ENCODE peak calls at places on chromosomes 11 and 22, in six cellular contexts. L is tibial nerve, E is prostate gland, T is ovary, A is transverse colon, N is heart left ventricle. W is an unnamed sample. For H3K4me1, H3K36me3 and H3K9me3, the result is how much of the 10 kb centered on the place peaks cover.

GRCh38 chr22:41976070-41976901 is 7.0 kb downstream of the SEPTIN3 start:
- DNase-seq in E (peak), T (no peak), A (peak), N (peak), L (no peak), W (no peak)

GRCh38 chr11:111982019-111982464 is 43.2 kb upstream of the DLAT start:
- DNase-seq in E (peak), T (peak), N (no peak), A (peak), L (peak), W (peak)

GRCh38 chr11:96113100-96113710 is 189.3 kb upstream of the MTMR2 start:
- DNase-seq in T (no peak), E (no peak), N (no peak), L (no peak), A (no peak), W (no peak)

GRCh38 chr22:49969751-49970527 is 9.4 kb downstream of the PIM3 start:
- DNase-seq in T (peak), N (peak), L (no peak), A (no peak), E (no peak), W (peak)

GRCh38 chr11:56849852-56850251 is 101.4 kb upstream of the OR9G4 start:
- DNase-seq in A (no peak), T (no peak), E (no peak), N (no peak), L (no peak), W (no peak)

GRCh38 chr11:63768232-63769043 is at the start of gene ZFTA:
- DNase-seq in N (peak), T (peak), L (peak), E (peak), A (peak), W (no peak)

GRCh38 chr11:14567064-14567651 is 47.0 kb upstream of the PSMA1 start:
- DNase-seq in L (no peak), N (no peak), A (no peak), T (no peak), E (no peak), W (no peak)

GRCh38 chr22:45903355-45904149 is 73.4 kb downstream of the WNT7B start:
- DNase-seq in N (no peak), T (no peak), E (peak), L (no peak), A (no peak), W (peak)

GRCh38 chr11:65113361-65113756 is 1.7 kb downstream of the TM7SF2 start:
- DNase-seq in T (peak), E (no peak), A (no peak), L (no peak), N (no peak), W (no peak)

GRCh38 chr22:29393019-29393608 is 4.7 kb upstream of the AP1B1 start:
- DNase-seq in T (no peak), A (no peak), E (no peak), L (no peak), N (no peak), W (no peak)

GRCh38 chr11:66842896-66843775 is at the start of gene RCE1:
- DNase-seq in T (peak), N (peak), A (peak), E (peak), L (peak), W (peak)

GRCh38 chr11:81444306-81444705 is 1289.4 kb downstream of the FAM181B start:
- DNase-seq in E (no peak), N (no peak), A (no peak), T (no peak), L (no peak), W (no peak)

GRCh38 chr11:86047275-86047991 is 21.5 kb downstream of the PICALM start:
- DNase-seq in A (no peak), T (no peak), E (no peak), L (no peak), N (no peak), W (no peak)

GRCh38 chr22:24685804-24686203 is 82.8 kb downstream of the GGT1 start:
- DNase-seq in E (no peak), L (no peak), T (no peak), N (peak), A (no peak), W (no peak)

DNA sequence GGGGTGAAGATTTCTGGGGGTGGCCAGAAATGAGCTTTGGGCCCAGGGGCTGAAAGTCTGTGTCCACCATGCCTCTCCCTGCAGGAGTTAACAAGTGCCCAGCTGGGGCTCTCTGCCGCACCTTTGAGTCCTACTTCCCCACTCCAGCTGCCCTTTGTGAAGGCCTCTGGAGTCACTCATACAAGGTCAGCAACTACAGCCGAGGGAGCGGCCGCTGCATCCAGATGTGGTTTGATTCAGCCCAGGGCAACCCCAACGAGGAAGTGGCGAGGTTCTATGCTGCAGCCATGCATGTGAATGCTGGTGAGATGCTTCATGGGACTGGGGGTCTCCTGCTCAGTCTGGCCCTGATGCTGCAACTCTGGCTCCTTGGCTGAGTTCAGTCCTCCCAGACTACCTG is 3.2 kb upstream of the INPPL1 start:
- DNase-seq in T (no peak), A (no peak), E (no peak), L (no peak), N (no peak), W (no peak)
- H3K4me1 ChIP-seq in T (under half), A (under half), E (under half), L (under half), N (under half), W (under half)

DNA sequence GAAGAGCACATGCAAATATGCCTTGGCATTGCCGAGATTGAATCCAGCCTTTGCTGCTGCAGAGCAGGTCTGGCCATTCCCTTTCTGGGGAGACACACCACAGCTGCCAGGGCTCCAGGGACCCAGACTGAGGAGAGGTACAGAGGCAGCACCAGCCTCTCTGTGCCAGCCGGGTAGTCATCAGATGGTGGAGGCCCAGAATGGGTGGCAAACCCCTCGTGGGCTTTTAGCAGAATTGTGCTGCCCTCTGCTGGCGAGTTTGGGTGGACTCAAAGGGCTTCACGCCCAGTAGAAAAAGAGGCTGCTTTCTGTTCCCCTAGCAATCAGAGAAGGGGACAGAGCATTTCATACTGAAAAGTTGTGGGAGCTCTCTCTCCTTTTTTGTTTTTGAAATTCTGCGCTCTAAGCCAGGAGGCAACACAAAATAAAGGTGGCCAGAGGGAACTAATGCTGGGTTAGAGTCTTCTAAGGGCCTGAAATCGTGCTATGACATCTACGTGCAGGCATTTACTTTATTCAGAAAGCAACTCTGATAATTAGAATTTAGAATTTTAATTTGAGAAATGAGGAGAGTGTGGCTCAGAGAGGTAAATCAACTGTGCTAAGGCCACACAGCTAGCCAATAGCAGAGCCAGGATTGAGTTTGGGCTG is 158.8 kb upstream of the NAV2 start:
- DNase-seq in A (peak), T (peak), L (peak), E (peak), N (peak), W (peak)
- H3K36me3 ChIP-seq in A (under half), T (under half), L (under half), E (under half), N (under half), W (under half)

DNA sequence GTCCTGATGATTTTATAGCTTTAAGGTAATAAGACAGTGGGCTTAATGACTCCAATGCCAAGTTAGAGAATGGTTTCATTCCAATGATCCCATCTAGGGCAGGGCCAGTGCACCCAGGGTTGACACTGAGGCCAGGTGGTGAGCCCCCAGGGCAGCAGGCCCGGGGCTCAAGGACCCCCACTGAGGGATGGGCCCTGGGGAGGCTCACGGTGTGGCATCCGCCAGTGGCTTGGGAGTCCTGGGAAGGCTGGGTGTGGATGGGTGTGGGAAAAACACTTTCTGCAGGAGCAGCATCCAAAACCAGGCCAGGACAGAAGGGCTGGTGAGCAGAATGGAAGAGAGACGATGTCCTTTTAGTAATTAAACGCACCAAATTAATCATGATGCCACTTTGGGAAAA is 626.3 kb downstream of the TBC1D22A start:
- DNase-seq in N (peak), A (no peak), L (no peak), T (peak), E (no peak), W (no peak)
- H3K9me3 ChIP-seq in N (under half), A (under half), L (under half), T (under half), E (under half), W (under half)

DNA sequence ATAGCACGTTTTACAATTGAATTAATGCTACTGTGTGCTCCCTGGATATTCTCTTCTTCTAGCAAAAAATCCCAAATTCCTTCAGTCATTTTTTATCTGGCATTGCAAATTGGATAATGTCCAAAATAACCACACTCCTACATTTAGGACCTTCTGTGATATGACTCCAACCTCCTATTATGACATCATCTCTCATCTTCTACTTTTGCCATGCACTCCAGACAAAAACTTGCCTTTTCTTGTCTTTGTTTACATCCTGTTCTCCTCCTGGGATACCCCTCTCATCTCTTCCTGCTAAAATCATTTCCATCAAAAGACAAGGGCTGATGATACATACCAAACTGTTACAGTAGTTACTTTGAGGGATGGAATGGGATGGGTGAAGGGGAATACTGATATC is 20.6 kb upstream of the TMEM218 start:
- DNase-seq in A (no peak), N (no peak), L (no peak), T (no peak), E (no peak), W (no peak)
- H3K4me1 ChIP-seq in A (under half), N (under half), L (under half), T (under half), E (under half), W (under half)

DNA sequence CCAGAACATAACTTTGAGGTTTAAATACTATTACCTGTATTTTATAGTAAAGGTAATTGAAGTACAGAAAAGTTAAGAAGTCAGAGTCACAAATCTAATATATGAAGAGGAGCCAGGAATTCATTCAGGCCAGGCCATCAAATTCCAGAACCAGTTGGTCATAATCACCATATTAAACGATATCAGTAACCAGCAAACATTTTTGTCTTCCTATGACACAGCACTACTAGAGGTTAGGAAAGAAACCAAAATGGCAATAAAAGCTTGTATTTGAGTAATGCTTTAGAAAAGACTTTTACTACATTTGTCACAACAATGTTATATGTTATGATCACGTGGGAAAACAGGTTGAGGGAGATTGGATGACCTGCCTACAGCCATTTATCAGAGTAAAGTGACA is 62.2 kb downstream of the DKK3 start:
- DNase-seq in T (no peak), E (no peak), N (no peak), A (no peak), L (no peak), W (no peak)
- H3K36me3 ChIP-seq in T (under half), E (under half), N (half or more), A (under half), L (under half), W (under half)

DNA sequence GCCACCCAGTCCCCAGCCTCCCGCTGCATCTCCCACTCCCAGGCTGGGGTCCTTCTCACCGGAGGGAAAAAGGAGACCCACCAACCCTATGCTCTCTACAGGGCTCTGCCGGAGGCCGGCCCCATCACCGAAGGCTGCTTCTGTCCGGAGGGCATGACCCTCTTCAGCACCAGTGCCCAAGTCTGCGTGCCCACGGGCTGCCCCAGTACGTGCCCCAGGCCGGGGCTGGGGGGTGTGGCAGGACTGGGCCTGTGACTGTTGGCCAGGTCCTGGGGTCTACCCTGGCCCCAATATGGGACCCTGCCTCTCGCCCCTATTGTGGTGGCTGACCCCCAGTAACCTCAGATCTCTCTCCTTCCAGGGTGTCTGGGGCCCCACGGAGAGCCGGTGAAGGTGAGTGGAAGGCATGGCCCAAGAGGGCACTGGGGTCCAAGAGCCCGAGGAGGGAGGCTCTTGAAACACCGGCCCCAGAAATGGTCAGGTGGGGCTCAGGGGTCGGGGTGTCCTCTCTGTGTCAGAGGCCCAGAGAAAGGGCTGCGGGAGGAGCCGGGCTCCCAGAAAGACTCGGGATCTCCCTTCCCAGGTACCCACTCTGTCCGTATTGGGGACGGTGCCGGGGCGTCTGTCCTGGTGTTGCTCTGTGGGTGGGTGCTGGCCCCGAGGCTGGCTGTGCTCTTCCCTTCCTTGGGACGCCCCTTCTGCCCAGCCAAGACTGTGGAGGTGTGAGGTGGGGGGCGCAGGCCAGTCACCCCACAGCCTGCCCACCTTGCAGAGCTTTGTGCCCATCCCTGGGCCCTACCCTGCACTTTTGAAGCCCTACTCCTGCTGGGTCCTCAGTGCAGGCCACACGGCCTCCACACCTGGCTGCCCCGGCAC is 26.1 kb upstream of the MUC5B start:
- DNase-seq in T (no peak), E (no peak), N (peak), L (no peak), A (no peak), W (peak)
- H3K9me3 ChIP-seq in T (under half), E (under half), N (under half), L (under half), A (under half), W (under half)

GRCh38 chr22:20946080-20946986 is 20.7 kb upstream of the AIFM3 start:
- DNase-seq in T (no peak), N (no peak), A (no peak), E (no peak), L (no peak), W (no peak)

GRCh38 chr22:20948989-20949388 is 18.1 kb upstream of the AIFM3 start:
- DNase-seq in A (no peak), L (no peak), N (no peak), T (no peak), E (no peak), W (no peak)

GRCh38 chr22:20946991-20947390 is 20.1 kb upstream of the AIFM3 start:
- DNase-seq in A (no peak), T (no peak), N (no peak), E (no peak), L (no peak), W (no peak)

GRCh38 chr22:20949698-20950183 is 17.3 kb upstream of the AIFM3 start:
- DNase-seq in A (no peak), T (no peak), N (no peak), E (no peak), L (no peak), W (no peak)

DNA sequence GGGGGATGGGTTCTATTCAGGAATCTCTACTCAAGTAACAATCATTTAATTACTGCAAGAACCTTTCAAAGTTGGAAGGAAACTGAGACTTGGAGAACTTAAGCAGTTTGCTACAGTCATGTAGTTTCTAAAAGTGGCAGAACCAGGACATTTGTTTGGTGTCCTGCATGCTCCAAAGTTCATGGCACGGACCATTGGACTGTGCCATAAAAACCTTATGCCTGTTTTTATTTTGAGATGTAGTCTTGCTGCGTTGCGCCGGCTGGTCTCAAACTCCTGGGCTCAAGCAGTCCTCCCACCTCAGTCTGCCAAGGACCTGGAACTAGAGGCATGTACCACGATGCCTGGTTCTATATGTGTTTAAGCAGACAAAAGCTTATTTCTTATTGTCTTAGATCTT is 18.6 kb upstream of the AIFM3 start:
- DNase-seq in A (peak), T (no peak), E (no peak), N (no peak), L (no peak), W (no peak)
- H3K4me1 ChIP-seq in A (half or more), T (under half), E (under half), N (under half), L (under half), W (under half)

GRCh38 chr11:68017858-68018729 is 8.0 kb downstream of the ALDH3B1 start:
- DNase-seq in A (no peak), T (no peak), L (no peak), N (no peak), E (no peak), W (no peak)

GRCh38 chr11:68014966-68015447 is 4.9 kb downstream of the ALDH3B1 start:
- DNase-seq in E (no peak), A (no peak), T (no peak), L (no peak), N (no peak), W (no peak)

GRCh38 chr11:68016904-68017817 is 7.0 kb downstream of the ALDH3B1 start:
- DNase-seq in N (no peak), E (no peak), A (no peak), T (no peak), L (no peak), W (no peak)

GRCh38 chr11:68015467-68015866 is 5.3 kb downstream of the ALDH3B1 start:
- DNase-seq in E (no peak), L (no peak), N (no peak), T (no peak), A (no peak), W (no peak)

GRCh38 chr11:68016161-68016903 is 6.2 kb downstream of the ALDH3B1 start:
- DNase-seq in N (no peak), E (no peak), A (no peak), L (no peak), T (no peak), W (no peak)
- H3K36me3 ChIP-seq in N (under half), E (under half), A (under half), L (under half), T (under half), W (under half)